ENCODE peak calls at places on chromosomes 3 and 15, in six cellular contexts. One of them, this sample, is unnamed.

GRCh38 chr15:24269166-24269571 is 406.4 kb upstream of the NPAP1 start:
- DNase-seq in LoVo: no peak
- DNase-seq in activated T-helper 1 cell treated with anti-CD3 and anti-CD28 coated beads, Interleukin-2, amount 50 U/mL, for 16 hours: no peak
- DNase-seq in uterus: no peak
- DNase-seq in Kasumi-1: no peak
- DNase-seq in HFFc6: no peak
- DNase-seq in this sample: no peak

GRCh38 chr3:194121881-194122280 is 14.1 kb upstream of the HES1 start:
- DNase-seq in LoVo: peak; percentile 89
- DNase-seq in activated T-helper 1 cell treated with anti-CD3 and anti-CD28 coated beads, Interleukin-2, amount 50 U/mL, for 16 hours: no peak
- DNase-seq in uterus: no peak
- DNase-seq in Kasumi-1: no peak
- DNase-seq in HFFc6: no peak
- DNase-seq in this sample: no peak

GRCh38 chr15:63583027-63583426 is 14.2 kb upstream of the FBXL22 start:
- DNase-seq in LoVo: no peak
- DNase-seq in activated T-helper 1 cell treated with anti-CD3 and anti-CD28 coated beads, Interleukin-2, amount 50 U/mL, for 16 hours: no peak
- DNase-seq in uterus: no peak
- DNase-seq in Kasumi-1: no peak
- DNase-seq in HFFc6: peak; percentile 93
- DNase-seq in this sample: no peak

GRCh38 chr15:81516461-81516860 is 142.4 kb upstream of the TMC3 start:
- DNase-seq in LoVo: no peak
- DNase-seq in activated T-helper 1 cell treated with anti-CD3 and anti-CD28 coated beads, Interleukin-2, amount 50 U/mL, for 16 hours: no peak
- DNase-seq in uterus: no peak
- DNase-seq in Kasumi-1: no peak
- DNase-seq in HFFc6: peak; percentile 38
- DNase-seq in this sample: no peak

GRCh38 chr15:30827625-30828303 is 76.0 kb upstream of the FAN1 start:
- DNase-seq in LoVo: no peak
- DNase-seq in activated T-helper 1 cell treated with anti-CD3 and anti-CD28 coated beads, Interleukin-2, amount 50 U/mL, for 16 hours: no peak
- DNase-seq in uterus: no peak
- DNase-seq in Kasumi-1: no peak
- DNase-seq in HFFc6: no peak
- DNase-seq in this sample: no peak

GRCh38 chr3:152302521-152303021 is 33.8 kb downstream of the MBNL1 start:
- DNase-seq in LoVo: no peak
- DNase-seq in activated T-helper 1 cell treated with anti-CD3 and anti-CD28 coated beads, Interleukin-2, amount 50 U/mL, for 16 hours: no peak
- DNase-seq in uterus: peak; percentile 78
- DNase-seq in Kasumi-1: peak; percentile 32
- DNase-seq in HFFc6: peak; percentile 90
- DNase-seq in this sample: no peak

GRCh38 chr3:185824051-185824466 is 783 bp downstream of the IGF2BP2 start:
- DNase-seq in LoVo: no peak
- DNase-seq in activated T-helper 1 cell treated with anti-CD3 and anti-CD28 coated beads, Interleukin-2, amount 50 U/mL, for 16 hours: no peak
- DNase-seq in uterus: peak; percentile 27
- DNase-seq in Kasumi-1: no peak
- DNase-seq in HFFc6: no peak
- DNase-seq in this sample: no peak

GRCh38 chr3:112333386-112334334 is 704 bp downstream of the CD200 start:
- DNase-seq in LoVo: no peak
- DNase-seq in activated T-helper 1 cell treated with anti-CD3 and anti-CD28 coated beads, Interleukin-2, amount 50 U/mL, for 16 hours: no peak
- DNase-seq in uterus: peak; percentile 33
- DNase-seq in Kasumi-1: peak; percentile 64
- DNase-seq in HFFc6: no peak
- DNase-seq in this sample: peak; percentile 48

GRCh38 chr3:45479627-45480026 is 91.3 kb downstream of the LARS2 start:
- DNase-seq in LoVo: no peak
- DNase-seq in activated T-helper 1 cell treated with anti-CD3 and anti-CD28 coated beads, Interleukin-2, amount 50 U/mL, for 16 hours: no peak
- DNase-seq in uterus: no peak
- DNase-seq in Kasumi-1: no peak
- DNase-seq in HFFc6: peak; percentile 88
- DNase-seq in this sample: no peak

GRCh38 chr3:99319961-99320360 is 318.4 kb upstream of the COL8A1 start:
- DNase-seq in LoVo: no peak
- DNase-seq in activated T-helper 1 cell treated with anti-CD3 and anti-CD28 coated beads, Interleukin-2, amount 50 U/mL, for 16 hours: no peak
- DNase-seq in uterus: no peak
- DNase-seq in Kasumi-1: no peak
- DNase-seq in HFFc6: peak; percentile 83
- DNase-seq in this sample: no peak

GRCh38 chr3:50189274-50189673 is 2.1 kb upstream of the GNAT1 start:
- DNase-seq in LoVo: peak; percentile 39
- DNase-seq in activated T-helper 1 cell treated with anti-CD3 and anti-CD28 coated beads, Interleukin-2, amount 50 U/mL, for 16 hours: no peak
- DNase-seq in uterus: peak; percentile 80
- DNase-seq in Kasumi-1: peak; percentile 86
- DNase-seq in HFFc6: peak; percentile 79
- DNase-seq in this sample: peak; percentile 68

GRCh38 chr3:51751287-51751686 is 27.8 kb downstream of the IQCF6 start:
- DNase-seq in LoVo: no peak
- DNase-seq in activated T-helper 1 cell treated with anti-CD3 and anti-CD28 coated beads, Interleukin-2, amount 50 U/mL, for 16 hours: no peak
- DNase-seq in uterus: no peak
- DNase-seq in Kasumi-1: no peak
- DNase-seq in HFFc6: no peak
- DNase-seq in this sample: no peak

GRCh38 chr15:50907866-50908208 is 646 bp upstream of the AP4E1 start:
- DNase-seq in LoVo: peak; percentile 52
- DNase-seq in activated T-helper 1 cell treated with anti-CD3 and anti-CD28 coated beads, Interleukin-2, amount 50 U/mL, for 16 hours: peak; percentile 20
- DNase-seq in uterus: peak; percentile 46
- DNase-seq in Kasumi-1: peak; percentile 55
- DNase-seq in HFFc6: peak; percentile 20
- DNase-seq in this sample: no peak

GRCh38 chr3:110199588-110199943 is 862.2 kb upstream of the DPPA4 start:
- DNase-seq in LoVo: no peak
- DNase-seq in activated T-helper 1 cell treated with anti-CD3 and anti-CD28 coated beads, Interleukin-2, amount 50 U/mL, for 16 hours: no peak
- DNase-seq in uterus: no peak
- DNase-seq in Kasumi-1: no peak
- DNase-seq in HFFc6: no peak
- DNase-seq in this sample: no peak

GRCh38 chr3:177468331-177468730 is 271.0 kb upstream of the TBL1XR1 start:
- DNase-seq in LoVo: no peak
- DNase-seq in activated T-helper 1 cell treated with anti-CD3 and anti-CD28 coated beads, Interleukin-2, amount 50 U/mL, for 16 hours: no peak
- DNase-seq in uterus: no peak
- DNase-seq in Kasumi-1: no peak
- DNase-seq in HFFc6: peak; percentile 87
- DNase-seq in this sample: no peak

GRCh38 chr3:195101927-195102608 is 168.9 kb downstream of the XXYLT1 start:
- DNase-seq in LoVo: no peak
- DNase-seq in activated T-helper 1 cell treated with anti-CD3 and anti-CD28 coated beads, Interleukin-2, amount 50 U/mL, for 16 hours: no peak
- DNase-seq in uterus: no peak
- DNase-seq in Kasumi-1: no peak
- DNase-seq in HFFc6: no peak
- DNase-seq in this sample: no peak

GRCh38 chr3:98148751-98149150 is 1.5 kb downstream of the OR5H14 start:
- DNase-seq in LoVo: no peak
- DNase-seq in activated T-helper 1 cell treated with anti-CD3 and anti-CD28 coated beads, Interleukin-2, amount 50 U/mL, for 16 hours: no peak
- DNase-seq in uterus: no peak
- DNase-seq in Kasumi-1: no peak
- DNase-seq in HFFc6: no peak
- DNase-seq in this sample: no peak

GRCh38 chr3:40908612-40909011 is 290.7 kb upstream of the CTNNB1 start:
- DNase-seq in LoVo: no peak
- DNase-seq in activated T-helper 1 cell treated with anti-CD3 and anti-CD28 coated beads, Interleukin-2, amount 50 U/mL, for 16 hours: no peak
- DNase-seq in uterus: no peak
- DNase-seq in Kasumi-1: no peak
- DNase-seq in HFFc6: no peak
- DNase-seq in this sample: no peak

GRCh38 chr3:42979044-42979962 is at the start of gene GASK1A:
- DNase-seq in LoVo: no peak
- DNase-seq in activated T-helper 1 cell treated with anti-CD3 and anti-CD28 coated beads, Interleukin-2, amount 50 U/mL, for 16 hours: no peak
- DNase-seq in uterus: peak; percentile 70
- DNase-seq in Kasumi-1: peak; percentile 69
- DNase-seq in HFFc6: no peak
- DNase-seq in this sample: peak; percentile 27

GRCh38 chr15:76187151-76187550 is 124.1 kb downstream of the ETFA start:
- DNase-seq in LoVo: no peak
- DNase-seq in activated T-helper 1 cell treated with anti-CD3 and anti-CD28 coated beads, Interleukin-2, amount 50 U/mL, for 16 hours: no peak
- DNase-seq in uterus: no peak
- DNase-seq in Kasumi-1: no peak
- DNase-seq in HFFc6: no peak
- DNase-seq in this sample: no peak

GRCh38 chr3:64063207-64063981 is 40.1 kb upstream of the PSMD6 start:
- DNase-seq in LoVo: peak; percentile 5
- DNase-seq in activated T-helper 1 cell treated with anti-CD3 and anti-CD28 coated beads, Interleukin-2, amount 50 U/mL, for 16 hours: no peak
- DNase-seq in uterus: no peak
- DNase-seq in Kasumi-1: no peak
- DNase-seq in HFFc6: no peak
- DNase-seq in this sample: no peak

GRCh38 chr3:134359121-134360010 is 14.9 kb downstream of the AMOTL2 start:
- DNase-seq in LoVo: no peak
- DNase-seq in activated T-helper 1 cell treated with anti-CD3 and anti-CD28 coated beads, Interleukin-2, amount 50 U/mL, for 16 hours: no peak
- DNase-seq in uterus: peak; percentile 18
- DNase-seq in Kasumi-1: no peak
- DNase-seq in HFFc6: peak; percentile 15
- DNase-seq in this sample: no peak

GRCh38 chr15:92625297-92625980 is 30.1 kb downstream of the FAM174B start:
- DNase-seq in LoVo: no peak
- DNase-seq in activated T-helper 1 cell treated with anti-CD3 and anti-CD28 coated beads, Interleukin-2, amount 50 U/mL, for 16 hours: no peak
- DNase-seq in uterus: no peak
- DNase-seq in Kasumi-1: no peak
- DNase-seq in HFFc6: peak; percentile 64
- DNase-seq in this sample: no peak

GRCh38 chr3:122926811-122927210 is 100.8 kb downstream of the SEMA5B start:
- DNase-seq in LoVo: no peak
- DNase-seq in activated T-helper 1 cell treated with anti-CD3 and anti-CD28 coated beads, Interleukin-2, amount 50 U/mL, for 16 hours: no peak
- DNase-seq in uterus: no peak
- DNase-seq in Kasumi-1: no peak
- DNase-seq in HFFc6: no peak
- DNase-seq in this sample: no peak

GRCh38 chr3:130411310-130411709 is 65.8 kb downstream of the COL6A5 start:
- DNase-seq in LoVo: no peak
- DNase-seq in activated T-helper 1 cell treated with anti-CD3 and anti-CD28 coated beads, Interleukin-2, amount 50 U/mL, for 16 hours: no peak
- DNase-seq in uterus: no peak
- DNase-seq in Kasumi-1: no peak
- DNase-seq in HFFc6: no peak
- DNase-seq in this sample: no peak

GRCh38 chr3:264394-265156 is 68.0 kb downstream of the CHL1 start:
- DNase-seq in LoVo: peak; percentile 46
- DNase-seq in activated T-helper 1 cell treated with anti-CD3 and anti-CD28 coated beads, Interleukin-2, amount 50 U/mL, for 16 hours: no peak
- DNase-seq in uterus: no peak
- DNase-seq in Kasumi-1: no peak
- DNase-seq in HFFc6: no peak
- DNase-seq in this sample: no peak

GRCh38 chr3:22089284-22089683 is 338.3 kb upstream of the ZNF385D start:
- DNase-seq in LoVo: peak; percentile 42
- DNase-seq in activated T-helper 1 cell treated with anti-CD3 and anti-CD28 coated beads, Interleukin-2, amount 50 U/mL, for 16 hours: no peak
- DNase-seq in uterus: no peak
- DNase-seq in Kasumi-1: peak; percentile 55
- DNase-seq in HFFc6: no peak
- DNase-seq in this sample: no peak

GRCh38 chr15:98164573-98164972 is 204.1 kb downstream of the ARRDC4 start:
- DNase-seq in LoVo: no peak
- DNase-seq in activated T-helper 1 cell treated with anti-CD3 and anti-CD28 coated beads, Interleukin-2, amount 50 U/mL, for 16 hours: no peak
- DNase-seq in uterus: no peak
- DNase-seq in Kasumi-1: no peak
- DNase-seq in HFFc6: no peak
- DNase-seq in this sample: no peak

GRCh38 chr3:110799236-110799635 is 272.4 kb upstream of the NECTIN3 start:
- DNase-seq in LoVo: no peak
- DNase-seq in activated T-helper 1 cell treated with anti-CD3 and anti-CD28 coated beads, Interleukin-2, amount 50 U/mL, for 16 hours: no peak
- DNase-seq in uterus: no peak
- DNase-seq in Kasumi-1: no peak
- DNase-seq in HFFc6: no peak
- DNase-seq in this sample: no peak

GRCh38 chr3:54062546-54062945 is 59.8 kb upstream of the CACNA2D3 start:
- DNase-seq in LoVo: no peak
- DNase-seq in activated T-helper 1 cell treated with anti-CD3 and anti-CD28 coated beads, Interleukin-2, amount 50 U/mL, for 16 hours: no peak
- DNase-seq in uterus: no peak
- DNase-seq in Kasumi-1: no peak
- DNase-seq in HFFc6: no peak
- DNase-seq in this sample: no peak

GRCh38 chr3:150469031-150469930 is 61.2 kb downstream of the TSC22D2 start:
- DNase-seq in LoVo: peak; percentile 82
- DNase-seq in activated T-helper 1 cell treated with anti-CD3 and anti-CD28 coated beads, Interleukin-2, amount 50 U/mL, for 16 hours: no peak
- DNase-seq in uterus: peak; percentile 85
- DNase-seq in Kasumi-1: no peak
- DNase-seq in HFFc6: peak; percentile 98
- DNase-seq in this sample: no peak

GRCh38 chr3:117526485-117527079 is 817.0 kb downstream of the TUSC7 start:
- DNase-seq in LoVo: no peak
- DNase-seq in activated T-helper 1 cell treated with anti-CD3 and anti-CD28 coated beads, Interleukin-2, amount 50 U/mL, for 16 hours: no peak
- DNase-seq in uterus: no peak
- DNase-seq in Kasumi-1: peak; percentile 60
- DNase-seq in HFFc6: peak; percentile 20
- DNase-seq in this sample: no peak

GRCh38 chr15:66592505-66593218 is 26.9 kb upstream of the LCTL start:
- DNase-seq in LoVo: no peak
- DNase-seq in activated T-helper 1 cell treated with anti-CD3 and anti-CD28 coated beads, Interleukin-2, amount 50 U/mL, for 16 hours: no peak
- DNase-seq in uterus: no peak
- DNase-seq in Kasumi-1: no peak
- DNase-seq in HFFc6: no peak
- DNase-seq in this sample: no peak

GRCh38 chr3:164612751-164613150 is 465.5 kb downstream of the SI start:
- DNase-seq in LoVo: no peak
- DNase-seq in activated T-helper 1 cell treated with anti-CD3 and anti-CD28 coated beads, Interleukin-2, amount 50 U/mL, for 16 hours: no peak
- DNase-seq in uterus: no peak
- DNase-seq in Kasumi-1: no peak
- DNase-seq in HFFc6: no peak
- DNase-seq in this sample: no peak

GRCh38 chr3:34882764-34883163 is 756.6 kb upstream of the ARPP21 start:
- DNase-seq in LoVo: no peak
- DNase-seq in activated T-helper 1 cell treated with anti-CD3 and anti-CD28 coated beads, Interleukin-2, amount 50 U/mL, for 16 hours: no peak
- DNase-seq in uterus: no peak
- DNase-seq in Kasumi-1: peak; percentile 60
- DNase-seq in HFFc6: no peak
- DNase-seq in this sample: no peak